ENCODE peak calls at places on chromosomes 3 and 15, in eight cellular contexts. U, F, Q, Y, P, Z, B and L are unnamed samples.

GRCh38 chr15:57445872-57446271 is 69.6 kb downstream of the CGNL1 start:
- DNase-seq in Q (peak), F (no peak), Y (no peak), B (peak), P (no peak), U (no peak), Z (no peak), L (no peak)

GRCh38 chr3:64799606-64800005 is 111.8 kb upstream of the ADAMTS9 start:
- DNase-seq in P (no peak), Y (no peak), Z (no peak), F (no peak), B (no peak), Q (no peak), U (no peak), L (no peak)

GRCh38 chr15:67883228-67883773 is 43.5 kb upstream of the RNU6-1 start:
- DNase-seq in P (no peak), B (no peak), F (no peak), U (no peak), Z (no peak), Y (no peak), Q (no peak), L (no peak)

GRCh38 chr3:122394173-122394572 is 10.2 kb downstream of the FAM162A start:
- DNase-seq in B (peak), U (no peak), Y (no peak), Q (peak), Z (no peak), P (no peak), F (no peak), L (no peak)

GRCh38 chr3:197458906-197459470 is 96.8 kb downstream of the BDH1 start:
- DNase-seq in B (no peak), Z (no peak), F (no peak), Q (no peak), U (no peak), Y (no peak), P (no peak), L (no peak)

GRCh38 chr15:90086868-90087268 is 15.4 kb downstream of the IDH2 start:
- DNase-seq in Y (peak), U (peak), B (peak), Q (peak), P (peak), F (no peak), Z (peak), L (peak)

GRCh38 chr3:5022966-5023776 is 43.9 kb downstream of the BHLHE40 start:
- DNase-seq in P (peak), F (peak), Q (peak), Z (no peak), B (peak), U (peak), Y (no peak), L (no peak)

GRCh38 chr3:101017048-101017447 is 23.8 kb upstream of the ABI3BP start:
- DNase-seq in B (no peak), Q (peak), Y (no peak), F (no peak), Z (no peak), P (no peak), U (no peak), L (no peak)

GRCh38 chr3:99232696-99233095 is 331.2 kb upstream of the DCBLD2 start:
- DNase-seq in U (no peak), B (no peak), P (no peak), Y (no peak), F (no peak), Z (no peak), Q (no peak), L (no peak)

GRCh38 chr15:44069489-44069888 is 125.6 kb downstream of the FRMD5 start:
- DNase-seq in P (no peak), Y (no peak), F (no peak), B (no peak), U (no peak), Z (no peak), Q (no peak), L (no peak)

GRCh38 chr15:73146419-73146818 is 94.2 kb downstream of the NEO1 start:
- DNase-seq in Y (no peak), Q (no peak), F (no peak), B (no peak), U (no peak), Z (no peak), P (no peak), L (no peak)

GRCh38 chr15:68384451-68385239 is 47.3 kb downstream of the ITGA11 start:
- DNase-seq in P (no peak), U (peak), B (peak), Z (no peak), F (peak), Q (peak), Y (no peak), L (no peak)

GRCh38 chr15:58292761-58293175 is 139.0 kb upstream of the LIPC start:
- DNase-seq in B (no peak), P (no peak), Q (peak), Y (no peak), F (no peak), Z (no peak), U (no peak), L (no peak)

GRCh38 chr3:46865034-46865507 is 1.8 kb upstream of the MYL3 start:
- DNase-seq in U (peak), B (peak), Q (peak), P (peak), Y (no peak), F (peak), Z (no peak), L (no peak)

GRCh38 chr3:14360123-14360881 is 42.1 kb upstream of the SLC6A6 start:
- DNase-seq in F (no peak), U (peak), B (no peak), Z (no peak), Y (no peak), P (no peak), Q (no peak), L (no peak)

GRCh38 chr3:129211772-129212171 is 28.1 kb upstream of the CNBP start:
- DNase-seq in Q (peak), F (no peak), Y (no peak), B (peak), U (peak), Z (no peak), P (peak), L (no peak)

GRCh38 chr3:144107923-144108322 is 136.3 kb downstream of the DIPK2A start:
- DNase-seq in Q (no peak), Z (no peak), U (no peak), F (no peak), Y (no peak), B (no peak), P (no peak), L (no peak)

GRCh38 chr3:156209631-156210336 is 89.4 kb downstream of the KCNAB1 start:
- DNase-seq in Y (no peak), F (no peak), Z (no peak), B (no peak), U (no peak), P (no peak), Q (no peak), L (no peak)

GRCh38 chr3:35932995-35933394 is 293.7 kb downstream of the ARPP21 start:
- DNase-seq in B (peak), F (peak), Q (peak), U (peak), Y (no peak), Z (no peak), P (no peak), L (no peak)

GRCh38 chr3:2872884-2873283 is 237.3 kb downstream of the IL5RA start:
- DNase-seq in F (no peak), U (no peak), Z (no peak), B (no peak), Y (no peak), Q (no peak), P (no peak), L (no peak)

GRCh38 chr3:126393563-126393962 is 1.1 kb upstream of the CFAP100 start:
- DNase-seq in U (no peak), Q (no peak), P (no peak), Y (no peak), Z (no peak), F (no peak), B (no peak), L (no peak)

GRCh38 chr15:79682285-79682684 is 214.5 kb downstream of the MTHFS start:
- DNase-seq in Y (no peak), Q (peak), U (peak), B (peak), F (peak), P (no peak), Z (no peak), L (no peak)

GRCh38 chr15:99207672-99208071 is 41.7 kb downstream of the TTC23 start:
- DNase-seq in F (no peak), U (no peak), P (no peak), Y (no peak), Q (no peak), B (no peak), Z (no peak), L (no peak)
- TF ChIP-seq CTCF in F (no peak), U (no peak), P (no peak), Y (no peak), Q (no peak), B (no peak), Z (no peak), L (no peak)

GRCh38 chr15:101001796-101002195 is 82.6 kb downstream of the LRRK1 start:
- DNase-seq in P (no peak), Z (no peak), F (no peak), U (no peak), Q (no peak), B (no peak), Y (no peak), L (no peak)
- TF ChIP-seq CTCF in P (no peak), Z (no peak), F (no peak), U (no peak), Q (no peak), B (no peak), Y (no peak), L (no peak)

GRCh38 chr15:60591491-60592385 is 112.8 kb upstream of the ICE2 start:
- DNase-seq in Y (no peak), Z (peak), Q (no peak), U (peak), B (no peak), P (peak), F (no peak), L (peak)
- TF ChIP-seq CTCF in Y (no peak), Z (no peak), Q (peak), U (no peak), B (no peak), P (peak), F (no peak), L (no peak)

GRCh38 chr3:142861926-142862325 is 27.0 kb downstream of the PCOLCE2 start:
- DNase-seq in U (no peak), P (no peak), Y (peak), Q (no peak), B (no peak), Z (no peak), F (no peak), L (no peak)

GRCh38 chr3:142863965-142864924 is 24.6 kb downstream of the PCOLCE2 start:
- DNase-seq in F (no peak), Z (no peak), Q (no peak), Y (no peak), U (peak), P (no peak), B (peak), L (no peak)

GRCh38 chr3:142863010-142863787 is 25.7 kb downstream of the PCOLCE2 start:
- DNase-seq in P (no peak), Z (no peak), F (no peak), B (peak), Q (peak), Y (no peak), U (peak), L (no peak)

GRCh38 chr3:142866841-142867631 is 21.8 kb downstream of the PCOLCE2 start:
- DNase-seq in Q (no peak), F (no peak), P (no peak), Y (peak), U (no peak), B (peak), Z (no peak), L (peak)
- TF ChIP-seq CTCF in Q (no peak), F (no peak), P (no peak), Y (no peak), U (no peak), B (peak), Z (no peak), L (peak)

GRCh38 chr3:196195664-196196255 is 15.4 kb downstream of the ZDHHC19 start:
- DNase-seq in Z (no peak), B (no peak), Q (no peak), P (peak), F (no peak), U (no peak), Y (no peak), L (no peak)

GRCh38 chr3:196202516-196202970 is 8.7 kb downstream of the ZDHHC19 start:
- DNase-seq in B (no peak), Q (peak), P (peak), U (peak), Y (no peak), Z (peak), F (no peak), L (no peak)

GRCh38 chr3:196197524-196197923 is 13.7 kb downstream of the ZDHHC19 start:
- DNase-seq in Q (no peak), Y (no peak), B (no peak), Z (no peak), F (no peak), U (no peak), P (peak), L (no peak)

GRCh38 chr3:196198081-196198675 is 13.0 kb downstream of the ZDHHC19 start:
- DNase-seq in Z (no peak), Q (no peak), U (no peak), B (no peak), P (peak), F (no peak), Y (no peak), L (no peak)

DNA sequence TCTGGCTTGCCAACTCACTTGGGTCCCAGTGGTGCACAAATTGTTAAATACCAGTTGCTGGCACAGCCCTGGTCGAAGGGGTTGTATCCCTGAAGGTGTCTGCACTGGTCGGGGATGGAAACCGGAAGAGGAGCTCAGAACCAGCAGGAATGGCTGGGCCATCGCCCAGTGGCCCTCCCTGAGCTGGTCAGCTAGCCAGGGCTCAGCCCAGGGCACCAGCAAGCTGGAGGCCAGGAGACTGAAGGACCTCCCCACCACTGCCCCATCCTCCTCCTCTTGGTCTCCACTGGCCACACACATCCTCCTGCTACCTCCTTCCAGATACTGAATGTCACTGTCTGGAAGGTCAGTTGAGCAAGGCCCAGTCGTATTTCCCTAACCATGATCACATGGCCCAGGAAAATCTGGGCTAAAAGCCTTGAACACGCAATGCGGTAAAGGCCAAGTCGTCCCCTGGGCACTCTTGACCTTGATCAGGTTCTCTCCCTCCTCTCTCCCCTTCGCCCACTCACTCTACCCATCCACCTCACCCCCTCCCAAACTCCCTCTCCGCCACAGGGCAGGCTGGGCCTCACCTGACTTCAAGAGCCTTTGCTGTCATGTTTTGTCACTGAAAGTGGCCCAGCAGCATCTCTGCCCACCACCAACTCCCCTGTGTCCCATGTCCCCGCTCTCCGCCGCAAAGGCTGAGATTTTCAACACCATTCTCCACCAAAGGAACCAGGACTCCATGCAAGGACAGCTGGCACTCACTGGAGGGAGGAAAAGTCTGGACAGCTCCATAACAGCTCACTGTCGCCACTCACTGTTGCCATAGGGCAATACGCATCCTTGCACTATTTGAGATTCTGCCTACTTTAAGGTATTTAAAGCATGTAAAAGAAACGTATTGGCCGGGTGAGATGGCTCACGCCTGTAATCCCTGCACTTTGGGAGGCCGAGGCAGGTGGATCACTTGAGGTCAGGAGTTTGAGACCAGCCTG is 12.1 kb downstream of the ZDHHC19 start:
- DNase-seq in Z (no peak), P (peak), F (no peak), Y (no peak), B (no peak), Q (no peak), U (no peak), L (no peak)
- TF ChIP-seq CTCF in Z (peak), P (no peak), F (no peak), Y (peak), B (peak), Q (no peak), U (peak), L (no peak)

GRCh38 chr3:175489406-175489805 is 630.3 kb downstream of the NAALADL2 start:
- DNase-seq in P (no peak), F (no peak), B (no peak), U (no peak), Z (peak), Y (no peak), Q (no peak), L (no peak)

GRCh38 chr3:175486255-175486654 is 627.1 kb downstream of the NAALADL2 start:
- DNase-seq in Y (no peak), F (no peak), Z (peak), B (no peak), U (no peak), Q (peak), P (no peak), L (no peak)

GRCh38 chr3:175479800-175480199 is 620.7 kb downstream of the NAALADL2 start:
- DNase-seq in B (no peak), P (no peak), Y (no peak), Q (no peak), F (no peak), U (no peak), Z (no peak), L (no peak)

GRCh38 chr3:175484666-175485065 is 625.5 kb downstream of the NAALADL2 start:
- DNase-seq in Z (no peak), U (no peak), Q (no peak), B (no peak), F (no peak), Y (no peak), P (no peak), L (no peak)

GRCh38 chr3:175485436-175485835 is 626.3 kb downstream of the NAALADL2 start:
- DNase-seq in Z (no peak), P (no peak), Y (no peak), Q (no peak), F (no peak), B (no peak), U (no peak), L (no peak)
- TF ChIP-seq CTCF in Z (no peak), P (no peak), Y (no peak), Q (no peak), F (no peak), B (no peak), U (no peak), L (peak)

GRCh38 chr3:149541091-149541491 is 66.6 kb downstream of the TM4SF4 start:
- DNase-seq in B (peak), U (peak), P (no peak), Y (no peak), Z (no peak), F (no peak), Q (peak), L (no peak)
- TF ChIP-seq CTCF in B (peak), U (peak), P (no peak), Y (no peak), Z (no peak), F (peak), Q (peak), L (no peak)

DNA sequence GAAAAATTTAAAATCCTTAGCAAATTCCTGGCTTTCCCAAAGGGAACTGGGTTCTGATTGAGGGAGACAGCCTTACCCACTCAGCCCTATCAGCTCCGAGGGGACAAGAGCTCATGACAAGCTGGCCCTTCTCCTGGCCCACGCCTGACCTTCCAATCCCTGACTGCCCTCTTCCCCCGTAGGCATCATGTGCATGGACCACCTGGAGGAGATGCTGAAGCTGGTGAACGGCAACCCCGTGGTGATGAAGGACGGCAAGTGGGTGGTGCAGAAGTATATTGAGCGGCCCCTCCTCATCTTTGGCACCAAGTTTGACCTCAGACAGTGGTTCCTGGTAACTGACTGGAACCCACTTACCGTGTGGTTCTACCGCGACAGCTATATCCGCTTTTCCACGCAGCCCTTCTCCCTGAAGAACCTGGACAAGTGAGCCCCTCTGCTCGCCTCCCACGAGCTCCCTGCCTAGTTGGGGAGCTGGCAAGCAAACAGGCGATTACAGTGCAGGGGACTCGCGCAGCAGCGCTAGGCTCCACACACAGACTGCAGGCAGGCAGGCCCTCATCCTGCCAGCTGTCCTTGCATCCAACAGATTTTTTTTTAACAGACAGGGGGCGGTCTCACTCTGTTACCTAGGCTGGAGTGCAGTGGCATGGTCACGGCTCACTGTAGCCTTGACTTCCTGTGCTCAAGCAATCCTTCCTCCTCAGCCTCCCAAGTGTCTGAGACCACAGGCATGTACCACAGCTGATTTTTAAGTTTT is 16.8 kb downstream of the RPUSD3 start:
- DNase-seq in Y (peak), P (no peak), F (no peak), Z (no peak), U (no peak), B (peak), Q (no peak), L (peak)
- TF ChIP-seq CTCF in Y (peak), P (no peak), F (no peak), Z (no peak), U (peak), B (peak), Q (peak), L (peak)